ENCODE peak calls at places on chromosome 16, in four cellular contexts. I is WTC11, J is HepG2, R is K562. E is an unnamed sample.

GRCh38 chr16:85613609-85614337 is 651 bp downstream of the GSE1 start:
- DNase-seq in I (peak), J (peak), R (peak), E (peak)

GRCh38 chr16:26772503-26772902 is 294.2 kb upstream of the C16orf82 start:
- DNase-seq in I (no peak), J (no peak), R (no peak), E (no peak)

GRCh38 chr16:10200823-10201571 is 18.8 kb upstream of the GRIN2A start:
- DNase-seq in I (no peak), J (no peak), R (no peak), E (no peak)

GRCh38 chr16:73067671-73068545 is 20.0 kb upstream of the ZFHX3 start:
- DNase-seq in I (no peak), J (no peak), R (no peak), E (no peak)

GRCh38 chr16:10039220-10040096 is 142.8 kb downstream of the GRIN2A start:
- DNase-seq in I (peak), J (no peak), R (no peak), E (peak)

GRCh38 chr16:75231570-75231969 is 12.8 kb downstream of the CTRB1 start:
- DNase-seq in I (no peak), J (no peak), R (no peak), E (no peak)

GRCh38 chr16:68264128-68265077 is at the start of gene SLC7A6:
- DNase-seq in I (peak), J (peak), R (peak), E (peak)

GRCh38 chr16:13148836-13149235 is 247.4 kb downstream of the SHISA9 start:
- DNase-seq in I (no peak), J (no peak), R (no peak), E (no peak)

GRCh38 chr16:28609631-28610594 is at the start of gene SULT1A1:
- DNase-seq in I (peak), J (peak), R (peak), E (peak)
- TF ChIP-seq FOXJ3 in I (no peak), J (no peak), R (no peak), E (no peak)

DNA sequence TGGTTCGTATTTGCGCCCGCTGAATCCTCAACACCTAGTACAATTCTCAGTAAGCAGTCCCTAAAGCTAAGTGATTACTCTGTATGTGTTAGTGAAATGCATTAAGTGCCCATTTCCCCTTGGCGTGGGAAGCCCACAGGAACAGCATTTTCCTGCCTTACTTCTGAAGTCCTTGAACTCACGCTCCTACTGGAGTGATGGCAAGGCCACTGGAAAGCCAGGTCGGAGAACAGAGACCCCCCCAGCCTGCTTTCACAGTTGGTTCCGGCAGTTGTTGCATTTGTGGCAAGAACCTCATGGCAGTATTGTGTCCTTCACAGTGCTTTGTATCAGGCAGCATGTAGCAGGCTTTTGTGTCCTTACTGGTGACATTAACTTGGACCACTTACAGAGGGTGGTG is 340.7 kb downstream of the CDH13 start:
- DNase-seq in I (no peak), J (no peak), R (no peak), E (no peak)
- TF ChIP-seq FOXJ3 in I (no peak), J (no peak), R (no peak), E (no peak)

GRCh38 chr16:49158029-49158642 is 123.5 kb downstream of the CBLN1 start:
- DNase-seq in I (peak), J (peak), R (peak), E (no peak)
- TF ChIP-seq FOXJ3 in I (peak), J (no peak), R (no peak), E (no peak)

DNA sequence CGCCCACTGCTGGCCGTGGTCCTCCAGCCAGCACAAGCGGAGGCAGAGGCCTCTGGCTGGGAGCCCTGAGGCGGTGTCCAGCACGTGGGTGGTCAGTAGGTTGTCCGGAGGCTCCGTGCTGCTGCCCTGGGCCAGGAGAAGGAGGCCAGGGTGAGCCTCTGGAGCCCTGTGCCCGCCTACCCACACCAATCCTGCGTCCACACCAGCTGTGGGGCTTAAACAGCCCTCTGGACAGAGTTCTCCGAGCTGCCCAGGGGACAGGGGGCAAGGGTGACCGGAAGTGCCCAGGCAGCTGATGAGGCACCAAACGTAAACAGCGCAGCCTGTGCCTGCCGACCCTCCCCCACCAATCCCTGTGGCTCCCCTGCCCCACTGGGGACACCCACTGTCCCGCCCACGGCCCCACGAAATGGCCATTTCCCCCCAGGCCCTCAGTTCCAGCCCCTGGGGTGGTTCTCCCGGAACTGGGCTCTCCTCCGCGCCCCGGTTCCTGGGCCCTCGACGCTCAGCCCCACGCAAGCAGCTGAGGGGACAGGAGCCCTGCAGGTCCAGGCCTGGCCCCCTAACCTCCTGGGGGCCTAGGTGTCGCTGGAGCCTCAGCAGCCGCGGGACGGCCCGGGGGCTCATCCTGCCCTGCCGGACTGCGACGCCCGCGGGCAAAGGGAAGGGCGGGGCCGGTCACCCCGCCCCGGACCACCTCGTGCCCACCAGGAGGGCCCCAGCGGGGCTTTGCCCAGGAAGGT is 27.9 kb upstream of the DBNDD1 start:
- DNase-seq in I (peak), J (peak), R (no peak), E (no peak)
- TF ChIP-seq FOXJ3 in I (no peak), J (no peak), R (no peak), E (peak)

DNA sequence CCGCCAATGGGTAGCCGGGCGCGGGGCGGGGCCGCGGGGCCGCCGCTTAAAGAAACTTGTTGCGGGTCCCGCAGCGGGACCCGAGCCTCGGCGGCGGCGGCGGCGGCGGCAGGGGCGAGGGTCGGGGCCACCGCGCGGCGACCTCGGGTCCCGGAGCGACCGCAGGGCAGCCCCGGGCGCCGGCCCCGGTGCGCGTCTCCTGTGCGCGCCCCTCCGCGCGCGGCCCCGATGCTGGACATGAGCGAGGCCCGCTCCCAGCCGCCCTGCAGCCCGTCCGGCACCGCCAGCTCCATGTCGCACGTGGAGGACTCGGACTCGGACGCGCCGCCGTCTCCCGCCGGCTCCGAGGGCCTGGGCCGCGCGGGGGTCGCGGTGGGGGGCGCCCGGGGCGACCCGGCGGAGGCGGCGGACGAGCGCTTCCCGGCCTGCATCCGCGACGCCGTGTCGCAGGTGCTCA is at the start of gene SOX8:
- DNase-seq in I (peak), J (no peak), R (no peak), E (peak)
- TF ChIP-seq FOXJ3 in I (no peak), J (no peak), R (no peak), E (no peak)

GRCh38 chr16:3623642-3624041 is 12.2 kb upstream of the SLX4 start:
- DNase-seq in I (no peak), J (no peak), R (no peak), E (no peak)

GRCh38 chr16:3612510-3613466 is 1.4 kb upstream of the SLX4 start:
- DNase-seq in I (peak), J (no peak), R (no peak), E (no peak)

GRCh38 chr16:3618782-3619166 is 7.4 kb upstream of the SLX4 start:
- DNase-seq in I (no peak), J (no peak), R (no peak), E (no peak)
- TF ChIP-seq FOXJ3 in I (no peak), J (no peak), R (no peak), E (no peak)

GRCh38 chr16:56737539-56737938 is 7.6 kb downstream of the NUP93 start:
- DNase-seq in I (no peak), J (no peak), R (no peak), E (no peak)
- TF ChIP-seq FOXJ3 in I (no peak), J (no peak), R (no peak), E (no peak)

GRCh38 chr16:88924834-88925539 is 52.0 kb downstream of the CBFA2T3 start:
- DNase-seq in I (peak), J (peak), R (peak), E (peak)
- TF ChIP-seq FOXJ3 in I (no peak), J (no peak), R (no peak), E (no peak)